ENCODE peak calls at places on chromosomes 4 and X, in seven cellular contexts. One of them, this sample, is unnamed.
A peak's percentile ranks its signal among the peaks of the same experiment; 100 is the strongest.

GRCh38 chrX:103637604-103638338 is 9.0 kb downstream of the TCEAL1 start:
- DNase-seq in stomach: no peak
- DNase-seq in OCI-LY7: no peak
- DNase-seq in GM12865: no peak
- DNase-seq in thoracic aorta: no peak
- DNase-seq in pancreas: no peak
- DNase-seq in body of pancreas: no peak
- DNase-seq in this sample: no peak

GRCh38 chr4:686371-687040 is 2.4 kb downstream of the SLC49A3 start:
- DNase-seq in stomach: no peak
- DNase-seq in OCI-LY7: no peak
- DNase-seq in GM12865: no peak
- DNase-seq in thoracic aorta: no peak
- DNase-seq in pancreas: peak; percentile 57
- DNase-seq in body of pancreas: no peak
- DNase-seq in this sample: no peak

GRCh38 chrX:70434352-70434866 is 10.2 kb upstream of the DLG3 start:
- DNase-seq in stomach: peak; percentile 87
- DNase-seq in OCI-LY7: peak; percentile 79
- DNase-seq in GM12865: peak; percentile 88
- DNase-seq in thoracic aorta: peak; percentile 54
- DNase-seq in pancreas: peak; percentile 86
- DNase-seq in body of pancreas: peak; percentile 86
- DNase-seq in this sample: peak; percentile 85

GRCh38 chr4:11587797-11588196 is 159.1 kb upstream of the HS3ST1 start:
- DNase-seq in stomach: no peak
- DNase-seq in OCI-LY7: no peak
- DNase-seq in GM12865: peak; percentile 27
- DNase-seq in thoracic aorta: no peak
- DNase-seq in pancreas: no peak
- DNase-seq in body of pancreas: peak; percentile 57
- DNase-seq in this sample: no peak

GRCh38 chrX:42538405-42538804 is 239.6 kb downstream of the PPP1R2C start:
- DNase-seq in stomach: no peak
- DNase-seq in OCI-LY7: no peak
- DNase-seq in GM12865: no peak
- DNase-seq in thoracic aorta: no peak
- DNase-seq in pancreas: no peak
- DNase-seq in body of pancreas: no peak
- DNase-seq in this sample: no peak

GRCh38 chrX:11665144-11666040 is at the start of gene ARHGAP6:
- DNase-seq in stomach: no peak
- DNase-seq in OCI-LY7: no peak
- DNase-seq in GM12865: peak; percentile 29
- DNase-seq in thoracic aorta: no peak
- DNase-seq in pancreas: peak; percentile 53
- DNase-seq in body of pancreas: peak; percentile 12
- DNase-seq in this sample: peak; percentile 69

GRCh38 chr4:67332627-67333026 is 212.7 kb downstream of the CENPC start:
- DNase-seq in stomach: no peak
- DNase-seq in OCI-LY7: peak; percentile 6
- DNase-seq in GM12865: peak; percentile 21
- DNase-seq in thoracic aorta: no peak
- DNase-seq in pancreas: no peak
- DNase-seq in body of pancreas: no peak
- DNase-seq in this sample: no peak

GRCh38 chr4:148643851-148644250 is 201.6 kb upstream of the NR3C2 start:
- DNase-seq in stomach: no peak
- DNase-seq in OCI-LY7: no peak
- DNase-seq in GM12865: no peak
- DNase-seq in thoracic aorta: no peak
- DNase-seq in pancreas: no peak
- DNase-seq in body of pancreas: no peak
- DNase-seq in this sample: no peak

GRCh38 chr4:87087015-87087920 is 133.2 kb downstream of the KLHL8 start:
- DNase-seq in stomach: no peak
- DNase-seq in OCI-LY7: no peak
- DNase-seq in GM12865: no peak
- DNase-seq in thoracic aorta: no peak
- DNase-seq in pancreas: no peak
- DNase-seq in body of pancreas: no peak
- DNase-seq in this sample: no peak

GRCh38 chr4:1683903-1684755 is at the start of gene FAM53A:
- DNase-seq in stomach: peak; percentile 97
- DNase-seq in OCI-LY7: peak; percentile 86
- DNase-seq in GM12865: peak; percentile 94
- DNase-seq in thoracic aorta: peak; percentile 40
- DNase-seq in pancreas: peak; percentile 99
- DNase-seq in body of pancreas: peak; percentile 93
- DNase-seq in this sample: peak; percentile 94

GRCh38 chr4:101205878-101206277 is 141.4 kb downstream of the PPP3CA start:
- DNase-seq in stomach: no peak
- DNase-seq in OCI-LY7: no peak
- DNase-seq in GM12865: peak; percentile 58
- DNase-seq in thoracic aorta: no peak
- DNase-seq in pancreas: no peak
- DNase-seq in body of pancreas: no peak
- DNase-seq in this sample: no peak

GRCh38 chrX:46218373-46218772 is 326.8 kb downstream of the ZNF674 start:
- DNase-seq in stomach: no peak
- DNase-seq in OCI-LY7: no peak
- DNase-seq in GM12865: no peak
- DNase-seq in thoracic aorta: no peak
- DNase-seq in pancreas: no peak
- DNase-seq in body of pancreas: no peak
- DNase-seq in this sample: no peak

GRCh38 chr4:70705146-70705855 is 16.5 kb upstream of the RUFY3 start:
- DNase-seq in stomach: peak; percentile 63
- DNase-seq in OCI-LY7: peak; percentile 77
- DNase-seq in GM12865: peak; percentile 80
- DNase-seq in thoracic aorta: peak; percentile 38
- DNase-seq in pancreas: peak; percentile 87
- DNase-seq in body of pancreas: peak; percentile 57
- DNase-seq in this sample: peak; percentile 71

GRCh38 chr4:3047464-3048286 is 26.7 kb downstream of the HTT-AS start:
- DNase-seq in stomach: peak; percentile 76
- DNase-seq in OCI-LY7: peak; percentile 92
- DNase-seq in GM12865: peak; percentile 98
- DNase-seq in thoracic aorta: no peak
- DNase-seq in pancreas: peak; percentile 78
- DNase-seq in body of pancreas: peak; percentile 77
- DNase-seq in this sample: peak; percentile 43

GRCh38 chrX:141736656-141737055 is 38.1 kb upstream of the SPANXD start:
- DNase-seq in stomach: no peak
- DNase-seq in OCI-LY7: no peak
- DNase-seq in GM12865: no peak
- DNase-seq in thoracic aorta: no peak
- DNase-seq in pancreas: no peak
- DNase-seq in body of pancreas: no peak
- DNase-seq in this sample: no peak

GRCh38 chrX:130173190-130173895 is 1.6 kb downstream of the RAB33A start:
- DNase-seq in stomach: no peak
- DNase-seq in OCI-LY7: peak; percentile 40
- DNase-seq in GM12865: peak; percentile 80
- DNase-seq in thoracic aorta: peak; percentile 38
- DNase-seq in pancreas: no peak
- DNase-seq in body of pancreas: no peak
- DNase-seq in this sample: peak; percentile 63

GRCh38 chrX:1400049-1400448 is 8.1 kb upstream of the SLC25A6 start:
- DNase-seq in stomach: no peak
- DNase-seq in OCI-LY7: no peak
- DNase-seq in GM12865: no peak
- DNase-seq in thoracic aorta: no peak
- DNase-seq in pancreas: peak; percentile 5
- DNase-seq in body of pancreas: no peak
- DNase-seq in this sample: no peak

GRCh38 chrX:14718403-14718802 is 154.5 kb downstream of the FANCB start:
- DNase-seq in stomach: no peak
- DNase-seq in OCI-LY7: no peak
- DNase-seq in GM12865: no peak
- DNase-seq in thoracic aorta: no peak
- DNase-seq in pancreas: no peak
- DNase-seq in body of pancreas: no peak
- DNase-seq in this sample: no peak

GRCh38 chr4:124642846-124643245 is 69.7 kb downstream of the ANKRD50 start:
- DNase-seq in stomach: no peak
- DNase-seq in OCI-LY7: no peak
- DNase-seq in GM12865: no peak
- DNase-seq in thoracic aorta: no peak
- DNase-seq in pancreas: no peak
- DNase-seq in body of pancreas: no peak
- DNase-seq in this sample: no peak

GRCh38 chr4:106869551-106869950 is 166.6 kb downstream of the DKK2 start:
- DNase-seq in stomach: no peak
- DNase-seq in OCI-LY7: no peak
- DNase-seq in GM12865: no peak
- DNase-seq in thoracic aorta: no peak
- DNase-seq in pancreas: no peak
- DNase-seq in body of pancreas: no peak
- DNase-seq in this sample: no peak

GRCh38 chr4:106875340-106875739 is 160.8 kb downstream of the DKK2 start:
- DNase-seq in stomach: no peak
- DNase-seq in OCI-LY7: no peak
- DNase-seq in GM12865: peak; percentile 5
- DNase-seq in thoracic aorta: no peak
- DNase-seq in pancreas: no peak
- DNase-seq in body of pancreas: no peak
- DNase-seq in this sample: no peak
- TF ChIP-seq CTCF in stomach: no peak
- TF ChIP-seq CTCF in OCI-LY7: peak; percentile 21
- TF ChIP-seq CTCF in GM12865: no peak
- TF ChIP-seq CTCF in thoracic aorta: no peak
- TF ChIP-seq CTCF in pancreas: no peak
- TF ChIP-seq CTCF in body of pancreas: no peak
- TF ChIP-seq CTCF in this sample: no peak

DNA sequence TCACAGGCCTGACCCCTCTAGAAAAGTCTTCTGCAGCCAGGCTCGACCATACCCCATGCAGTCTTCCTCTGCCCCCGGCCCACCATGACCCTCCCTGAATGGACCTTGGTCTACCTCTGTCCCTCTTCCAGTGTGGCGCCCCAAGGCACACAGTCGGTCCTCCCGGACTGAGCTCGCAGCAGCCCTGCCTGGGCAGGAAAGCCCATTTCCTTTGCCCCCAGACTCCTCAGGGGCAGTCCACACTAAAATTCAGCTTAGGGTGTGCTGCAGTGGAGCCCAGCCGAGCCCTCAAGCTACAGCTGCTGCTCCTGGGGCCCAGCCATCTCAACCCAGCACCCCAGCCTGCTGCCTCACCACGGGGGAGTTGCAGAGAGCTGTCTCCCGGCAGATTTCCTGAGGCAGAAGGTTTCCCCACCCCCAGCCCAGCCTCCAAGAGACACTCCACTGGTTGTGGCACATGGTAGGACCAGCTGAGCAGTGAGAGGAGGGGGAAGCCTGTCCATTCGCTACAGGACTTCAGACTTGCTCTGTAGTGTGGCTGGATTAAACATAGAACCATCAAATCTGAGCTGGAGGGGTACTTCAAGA is 37.5 kb upstream of the IQSEC2 start:
- DNase-seq in stomach: no peak
- DNase-seq in OCI-LY7: no peak
- DNase-seq in GM12865: no peak
- DNase-seq in thoracic aorta: no peak
- DNase-seq in pancreas: no peak
- DNase-seq in body of pancreas: no peak
- DNase-seq in this sample: no peak
- H3K4me3 ChIP-seq in stomach: no peak overlapping the region
- H3K4me3 ChIP-seq in OCI-LY7: no peak overlapping the region
- H3K4me3 ChIP-seq in GM12865: no peak overlapping the region
- H3K4me3 ChIP-seq in thoracic aorta: no peak overlapping the region
- H3K4me3 ChIP-seq in pancreas: no peak overlapping the region
- H3K4me3 ChIP-seq in body of pancreas: no peak overlapping the region
- H3K4me3 ChIP-seq in this sample: no peak overlapping the region

GRCh38 chr4:176125063-176125462 is 59.4 kb downstream of the WDR17 start:
- DNase-seq in stomach: no peak
- DNase-seq in OCI-LY7: no peak
- DNase-seq in GM12865: no peak
- DNase-seq in thoracic aorta: no peak
- DNase-seq in pancreas: no peak
- DNase-seq in body of pancreas: no peak
- DNase-seq in this sample: no peak

DNA sequence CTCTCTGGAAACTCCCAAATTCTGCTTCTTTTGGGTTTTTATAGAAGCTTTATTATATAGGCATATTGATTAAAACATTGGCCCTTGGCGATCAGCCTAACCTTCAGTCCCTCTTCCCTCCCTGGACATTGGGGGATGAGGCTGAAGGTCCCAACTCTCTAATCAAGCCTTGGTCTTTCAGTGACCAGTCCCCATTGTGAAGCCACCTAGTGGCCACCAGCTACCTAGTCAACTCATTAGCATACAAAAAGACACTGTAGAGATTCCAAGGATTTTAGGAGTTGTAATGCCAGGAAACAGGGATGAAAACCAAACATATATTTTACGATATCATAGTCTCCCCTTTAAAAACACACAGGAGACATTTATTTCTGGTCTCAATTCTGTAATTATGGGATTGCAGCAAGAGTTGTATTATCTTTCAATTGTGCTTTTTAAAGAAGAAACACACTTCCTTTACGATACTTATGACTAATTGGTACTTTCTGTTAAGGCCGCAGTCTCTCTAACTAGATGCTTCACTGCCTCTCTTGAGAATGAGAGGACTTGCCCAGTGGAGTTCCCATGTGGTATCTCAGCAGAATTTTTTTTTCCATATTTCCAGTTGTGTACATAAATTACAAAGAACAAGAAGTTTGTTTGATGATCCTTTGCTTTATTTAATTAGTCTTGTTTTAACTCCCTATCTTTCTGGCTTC is 58.2 kb downstream of the WDR17 start:
- DNase-seq in stomach: peak; percentile 26
- DNase-seq in OCI-LY7: peak; percentile 25
- DNase-seq in GM12865: peak; percentile 80
- DNase-seq in thoracic aorta: no peak
- DNase-seq in pancreas: no peak
- DNase-seq in body of pancreas: peak; percentile 45
- DNase-seq in this sample: no peak
- TF ChIP-seq CTCF in stomach: no peak
- TF ChIP-seq CTCF in OCI-LY7: peak; percentile 75
- TF ChIP-seq CTCF in GM12865: peak; percentile 72
- TF ChIP-seq CTCF in thoracic aorta: peak; percentile 38
- TF ChIP-seq CTCF in pancreas: peak; percentile 25
- TF ChIP-seq CTCF in body of pancreas: peak; percentile 42
- TF ChIP-seq CTCF in this sample: peak; percentile 30

DNA sequence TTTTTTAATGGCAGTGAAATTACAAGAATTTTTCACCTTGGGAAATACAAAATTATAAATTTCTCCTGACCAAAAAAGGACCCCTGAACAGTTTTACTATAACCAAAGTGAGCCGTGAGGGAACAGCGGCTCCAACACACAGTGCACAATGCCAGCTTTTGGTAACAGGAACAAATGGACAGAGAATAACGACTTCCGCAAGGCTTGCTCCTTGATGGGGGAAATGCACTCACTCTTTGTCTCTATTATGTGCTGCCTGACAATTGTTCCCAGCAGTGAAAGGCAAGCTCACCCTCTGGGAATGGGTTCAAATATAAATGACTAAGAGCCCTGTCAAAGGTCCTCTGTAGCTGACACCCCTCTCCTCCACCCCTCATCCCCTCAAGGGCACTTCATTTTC is 325.9 kb upstream of the GALNT7 start:
- DNase-seq in stomach: no peak
- DNase-seq in OCI-LY7: no peak
- DNase-seq in GM12865: no peak
- DNase-seq in thoracic aorta: no peak
- DNase-seq in pancreas: no peak
- DNase-seq in body of pancreas: no peak
- DNase-seq in this sample: no peak
- H3K4me3 ChIP-seq in stomach: no peak overlapping the region
- H3K4me3 ChIP-seq in OCI-LY7: no peak overlapping the region
- H3K4me3 ChIP-seq in GM12865: no peak overlapping the region
- H3K4me3 ChIP-seq in thoracic aorta: no peak overlapping the region
- H3K4me3 ChIP-seq in pancreas: no peak overlapping the region
- H3K4me3 ChIP-seq in body of pancreas: no peak overlapping the region
- H3K4me3 ChIP-seq in this sample: no peak overlapping the region